ENCODE peak calls at places on chromosome 10, in four cellular contexts. M, Y, G and B are unnamed samples.

GRCh38 chr10:33136781-33137180 is 178.8 kb upstream of the ITGB1 start:
- DNase-seq in M (no peak), G (no peak), Y (no peak), B (no peak)

GRCh38 chr10:124420254-124420653 is 1.5 kb upstream of the OAT start:
- DNase-seq in G (no peak), M (no peak), Y (no peak), B (peak)

GRCh38 chr10:30378607-30379006 is 29.5 kb upstream of the MTPAP start:
- DNase-seq in M (no peak), G (no peak), Y (no peak), B (no peak)

GRCh38 chr10:79483948-79484347 is 28.4 kb upstream of the EIF5AL1 start:
- DNase-seq in M (no peak), G (no peak), Y (no peak), B (no peak)

GRCh38 chr10:98414932-98415709 is at the start of gene PYROXD2:
- DNase-seq in G (no peak), M (peak), Y (peak), B (peak)

GRCh38 chr10:44332465-44332864 is 52.4 kb downstream of the CXCL12 start:
- DNase-seq in Y (no peak), G (no peak), M (no peak), B (no peak)

GRCh38 chr10:131155218-131155902 is 156.2 kb downstream of the TCERG1L start:
- DNase-seq in Y (no peak), G (no peak), M (no peak), B (no peak)

GRCh38 chr10:129594811-129595210 is 127.8 kb downstream of the MGMT start:
- DNase-seq in G (no peak), M (no peak), Y (no peak), B (no peak)

GRCh38 chr10:72175166-72175565 is 40.6 kb upstream of the ANAPC16 start:
- DNase-seq in G (peak), M (no peak), Y (no peak), B (no peak)

GRCh38 chr10:6068422-6068821 is 6.3 kb upstream of the IL2RA start:
- DNase-seq in Y (no peak), G (no peak), M (no peak), B (no peak)

GRCh38 chr10:1102392-1102791 is 46.2 kb downstream of the WDR37 start:
- DNase-seq in G (no peak), Y (no peak), M (no peak), B (no peak)

GRCh38 chr10:125265579-125265955 is 105.2 kb upstream of the CTBP2 start:
- DNase-seq in M (no peak), G (no peak), Y (no peak), B (no peak)

GRCh38 chr10:119677904-119678755 is 26.9 kb downstream of the BAG3 start:
- DNase-seq in M (no peak), Y (no peak), G (no peak), B (no peak)

GRCh38 chr10:31032515-31033132 is 959 bp upstream of the ZNF438 start:
- DNase-seq in Y (no peak), M (no peak), G (no peak), B (no peak)

GRCh38 chr10:123885406-123886164 is 6.0 kb downstream of the CPXM2 start:
- DNase-seq in M (no peak), G (no peak), Y (no peak), B (no peak)

GRCh38 chr10:86536294-86536861 is 14.8 kb upstream of the WAPL start:
- DNase-seq in Y (no peak), M (no peak), G (no peak), B (no peak)

GRCh38 chr10:111128331-111129167 is 51.7 kb downstream of the ADRA2A start:
- DNase-seq in Y (no peak), M (no peak), G (no peak), B (peak)

GRCh38 chr10:128530301-128530700 is 404.1 kb upstream of the MKI67 start:
- DNase-seq in G (no peak), Y (no peak), M (no peak), B (peak)

GRCh38 chr10:78805176-78805575 is 263.6 kb upstream of the ZMIZ1 start:
- DNase-seq in M (no peak), Y (no peak), G (no peak), B (no peak)

GRCh38 chr10:25725917-25726716 is 207.9 kb upstream of the MYO3A start:
- DNase-seq in G (no peak), Y (no peak), M (peak), B (peak)

DNA sequence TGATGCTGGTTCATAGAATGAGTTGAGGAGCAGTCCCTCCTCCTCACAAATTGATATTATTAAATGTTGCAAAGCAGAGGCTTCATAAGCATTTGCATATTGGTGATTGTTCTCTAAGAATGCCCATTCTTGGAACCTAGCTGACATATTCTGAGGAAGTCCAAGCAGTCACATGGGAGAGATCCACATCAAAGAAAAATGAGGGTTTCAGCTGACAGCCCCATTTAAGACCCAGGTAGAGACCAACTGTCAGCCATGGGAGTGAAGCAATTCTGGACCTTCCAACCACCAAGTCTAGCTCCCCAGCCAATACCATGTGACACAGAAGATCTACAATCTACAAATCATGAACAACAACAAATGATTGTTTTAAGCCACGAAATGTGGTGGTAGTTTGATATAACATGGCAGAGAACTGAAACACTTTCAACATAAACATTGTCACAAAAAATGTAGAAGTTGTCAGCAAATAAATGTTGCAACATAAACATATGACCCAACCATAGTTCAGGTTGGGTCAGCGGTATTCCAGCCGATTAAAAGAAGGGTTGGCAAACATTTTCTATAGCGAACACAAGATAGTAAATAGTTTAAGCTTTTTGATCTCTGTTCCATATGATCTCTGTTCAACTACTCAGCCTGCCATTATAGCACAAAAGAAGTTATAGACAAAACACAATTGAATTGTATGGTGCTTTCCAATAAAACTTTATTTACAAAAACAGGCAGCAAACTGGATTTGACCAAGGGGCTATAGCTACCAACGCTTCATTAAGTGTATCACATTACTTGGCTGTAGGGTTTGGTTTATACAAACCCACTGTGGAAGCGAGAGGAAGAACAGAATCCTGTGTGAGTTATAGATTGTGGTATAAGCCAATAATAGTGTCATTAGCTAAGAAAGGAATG is 41.4 kb upstream of the MPP7 start:
- DNase-seq in Y (no peak), M (peak), G (no peak), B (no peak)
- TF ChIP-seq EP300 in Y (no peak), M (no peak), G (no peak), B (no peak)

DNA sequence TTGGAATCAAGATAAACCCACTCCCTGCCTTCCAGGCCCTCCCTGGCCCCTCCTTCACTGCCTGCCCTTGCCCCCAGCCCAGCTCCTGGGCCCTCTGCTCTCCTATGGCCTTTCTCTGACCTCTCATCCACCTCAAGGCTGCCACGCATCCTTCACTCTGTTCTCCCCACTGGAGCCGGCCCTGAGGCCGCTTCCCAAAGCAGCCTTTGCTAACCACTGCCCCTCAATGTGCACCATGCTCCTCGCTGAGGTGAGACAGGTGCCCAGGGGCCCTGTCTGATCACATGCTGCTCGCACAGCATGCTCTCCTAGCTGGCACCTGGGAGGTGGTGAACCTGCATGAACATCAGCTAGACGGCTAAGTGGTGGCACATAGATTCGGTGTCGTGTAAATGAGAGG is 138.5 kb upstream of the RET start:
- DNase-seq in G (no peak), M (no peak), Y (no peak), B (no peak)
- TF ChIP-seq JUND in G (no peak), M (no peak), Y (no peak), B (no peak)

GRCh38 chr10:7561216-7561893 is 105.4 kb downstream of the ITIH5 start:
- DNase-seq in Y (no peak), G (no peak), M (peak), B (no peak)
- TF ChIP-seq KDM1A in Y (no peak), G (no peak), M (no peak), B (no peak)

GRCh38 chr10:112139176-112139575 is 44.4 kb downstream of the GPAM start:
- DNase-seq in Y (no peak), M (no peak), G (no peak), B (no peak)

GRCh38 chr10:112135604-112136003 is 48.0 kb downstream of the GPAM start:
- DNase-seq in G (no peak), M (no peak), Y (no peak), B (no peak)

GRCh38 chr10:112140110-112140755 is 43.3 kb downstream of the GPAM start:
- DNase-seq in G (peak), M (peak), Y (peak), B (peak)

GRCh38 chr10:112136816-112137215 is 46.7 kb downstream of the GPAM start:
- DNase-seq in G (no peak), M (no peak), Y (no peak), B (no peak)

DNA sequence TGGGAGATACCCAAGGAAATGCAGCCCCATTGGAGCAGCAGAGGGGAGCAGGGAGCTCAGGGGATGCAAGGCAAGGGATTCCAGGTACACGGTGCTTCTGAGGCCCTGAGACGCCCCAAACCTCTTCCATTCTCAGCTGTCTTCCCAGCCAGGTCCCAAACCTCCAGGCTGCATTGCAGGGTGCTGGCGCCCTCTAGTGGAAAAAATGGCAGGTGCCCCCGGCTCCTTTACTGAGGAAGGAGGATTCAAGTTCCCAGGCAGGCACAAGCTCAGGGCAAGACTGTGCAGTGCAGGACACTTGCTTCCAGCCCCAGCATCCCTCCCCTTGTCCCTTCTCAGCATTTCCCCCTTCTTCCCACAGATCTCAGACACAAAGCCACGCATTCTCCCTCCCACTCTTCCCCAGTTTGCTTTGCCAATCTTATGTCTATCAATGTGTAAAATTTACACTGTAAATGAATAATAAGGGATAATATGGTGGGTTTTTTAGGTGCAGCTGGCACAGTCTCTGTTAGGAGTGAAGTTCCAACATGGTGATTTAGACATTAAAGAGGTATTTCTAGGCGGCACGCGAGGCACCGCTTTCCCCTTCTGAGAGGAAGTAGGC is 46.1 kb downstream of the GPAM start:
- DNase-seq in M (peak), G (no peak), Y (peak), B (peak)
- TF ChIP-seq EP300 in M (no peak), G (no peak), Y (no peak), B (no peak)

DNA sequence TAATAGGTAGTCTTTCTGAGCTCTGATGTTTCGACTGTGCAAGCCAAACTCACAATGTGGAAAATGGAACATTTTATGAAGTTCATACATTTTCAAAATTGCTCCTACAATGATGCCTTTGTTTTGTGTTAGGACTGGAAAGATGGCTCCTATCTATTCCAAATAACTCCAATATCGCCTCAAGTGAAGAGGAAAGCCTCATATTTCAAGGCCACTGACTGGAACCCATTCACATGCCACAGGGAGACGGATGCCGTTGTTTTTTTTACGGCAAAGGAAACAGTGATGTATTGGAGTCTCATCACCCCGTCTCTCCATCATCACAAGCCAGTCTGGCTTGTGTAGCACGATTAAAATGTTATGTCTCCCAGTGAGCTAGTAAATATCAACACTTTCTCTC is 109.3 kb upstream of the PITRM1 start:
- DNase-seq in M (no peak), G (no peak), Y (no peak), B (no peak)
- TF ChIP-seq JUND in M (no peak), G (no peak), Y (no peak), B (no peak)

GRCh38 chr10:132849546-132850031 is 63.6 kb upstream of the NKX6-2 start:
- DNase-seq in M (no peak), Y (no peak), G (no peak), B (no peak)

GRCh38 chr10:132847416-132847777 is 61.5 kb upstream of the NKX6-2 start:
- DNase-seq in G (no peak), Y (no peak), M (no peak), B (no peak)

GRCh38 chr10:132848951-132849545 is 63.1 kb upstream of the NKX6-2 start:
- DNase-seq in Y (no peak), G (no peak), M (no peak), B (no peak)

GRCh38 chr10:132847856-132848255 is 61.9 kb upstream of the NKX6-2 start:
- DNase-seq in M (no peak), Y (no peak), G (no peak), B (no peak)

DNA sequence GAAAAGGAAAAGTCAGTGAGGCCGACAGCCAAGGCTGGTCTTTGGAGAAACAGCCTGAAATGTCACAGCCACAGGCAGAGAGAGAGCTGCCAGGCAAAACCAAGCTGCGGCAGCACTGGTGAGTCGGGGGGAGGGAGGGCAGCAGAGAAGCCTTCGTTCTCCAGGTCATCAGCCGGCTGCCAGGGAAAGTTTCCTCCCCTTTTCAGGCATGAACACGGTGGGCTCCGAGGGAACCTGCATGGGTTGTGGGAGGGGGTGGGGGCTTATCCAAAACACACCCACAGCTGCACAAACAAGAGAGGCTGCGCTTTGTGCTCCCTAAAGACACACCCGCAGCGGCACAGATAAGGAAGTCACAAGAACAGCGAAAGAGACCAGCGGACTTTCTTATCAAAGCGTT is 62.4 kb upstream of the NKX6-2 start:
- DNase-seq in M (no peak), G (no peak), Y (no peak), B (no peak)
- TF ChIP-seq KDM1A in M (no peak), G (no peak), Y (no peak), B (no peak)

GRCh38 chr10:104328916-104329710 is 9.2 kb downstream of the ITPRIP start:
- DNase-seq in G (no peak), M (peak), Y (no peak), B (peak)
- TF ChIP-seq EP300 in G (no peak), M (no peak), Y (no peak), B (no peak)